ENCODE peak calls at places on chromosome 18, in six cellular contexts. Y, V, N, C, P and T are unnamed samples.

GRCh38 chr18:23259701-23260661 is 124.7 kb downstream of the CABLES1 start:
- DNase-seq in Y (peak; percentile 29), V (peak; percentile 72), C (peak; percentile 74), P (no peak), N (peak; percentile 13), T (peak; percentile 77)

GRCh38 chr18:35658112-35658511 is 76.6 kb downstream of the GALNT1 start:
- DNase-seq in P (no peak), N (no peak), C (no peak), V (no peak), Y (no peak), T (no peak)

GRCh38 chr18:7954229-7954628 is 387.1 kb downstream of the PTPRM start:
- DNase-seq in N (no peak), P (no peak), Y (no peak), V (no peak), C (no peak), T (no peak)

GRCh38 chr18:23568265-23568664 is 18.0 kb downstream of the NPC1 start:
- DNase-seq in N (no peak), C (no peak), Y (no peak), V (no peak), P (no peak), T (no peak)

GRCh38 chr18:63545094-63545493 is 2.9 kb downstream of the SERPINB12 start:
- DNase-seq in V (no peak), Y (no peak), C (no peak), N (no peak), P (no peak), T (no peak)

GRCh38 chr18:33820517-33821368 is 242.7 kb downstream of the ASXL3 start:
- DNase-seq in P (no peak), N (no peak), C (peak; percentile 36), Y (peak; percentile 38), V (no peak), T (no peak)

GRCh38 chr18:58005036-58005435 is 39.0 kb upstream of the NEDD4L start:
- DNase-seq in C (no peak), P (no peak), Y (no peak), V (no peak), N (no peak), T (no peak)

GRCh38 chr18:27856839-27857238 is 320.1 kb downstream of the CDH2 start:
- DNase-seq in C (no peak), P (no peak), V (no peak), N (no peak), Y (no peak), T (no peak)

GRCh38 chr18:45637546-45638327 is 22.5 kb downstream of the SLC14A2 start:
- DNase-seq in C (no peak), V (no peak), N (no peak), P (no peak), Y (no peak), T (no peak)

GRCh38 chr18:47749195-47749973 is 181.1 kb downstream of the SMAD2 start:
- DNase-seq in P (peak; percentile 79), N (peak; percentile 54), V (peak; percentile 69), Y (peak; percentile 83), C (peak; percentile 83), T (peak; percentile 96)

GRCh38 chr18:73296686-73297085 is 428.9 kb upstream of the NETO1 start:
- DNase-seq in P (no peak), Y (no peak), C (no peak), N (no peak), V (no peak), T (no peak)

GRCh38 chr18:48766487-48766886 is 184.3 kb downstream of the SMAD7 start:
- DNase-seq in V (no peak), N (no peak), P (no peak), Y (no peak), C (no peak), T (no peak)

GRCh38 chr18:74453011-74453571 is 4.0 kb downstream of the DIPK1C start:
- DNase-seq in V (no peak), N (no peak), P (no peak), Y (no peak), C (no peak), T (no peak)

GRCh38 chr18:13366131-13366530 is 147.6 kb downstream of the LDLRAD4 start:
- DNase-seq in P (no peak), Y (no peak), N (no peak), C (no peak), V (no peak), T (no peak)

GRCh38 chr18:47756364-47757016 is 174.0 kb downstream of the SMAD2 start:
- DNase-seq in V (peak; percentile 65), P (peak; percentile 27), C (peak; percentile 83), N (peak; percentile 38), Y (peak; percentile 72), T (peak; percentile 48)

GRCh38 chr18:69216390-69216789 is 184.3 kb upstream of the DOK6 start:
- DNase-seq in N (no peak), V (peak; percentile 76), Y (no peak), C (no peak), P (no peak), T (no peak)

GRCh38 chr18:59867337-59868104 is 32.3 kb upstream of the PMAIP1 start:
- DNase-seq in C (no peak), P (no peak), N (no peak), V (no peak), Y (no peak), T (no peak)

GRCh38 chr18:35182151-35182550 is 58.7 kb upstream of the ZNF397 start:
- DNase-seq in V (no peak), Y (no peak), C (no peak), P (no peak), N (no peak), T (no peak)